ENCODE peak calls at places on chromosomes 5 and 9, in ten cellular contexts. X is progenitor cell of endocrine pancreas; L is head of caudate nucleus; G is fibroblast of lung; B is naive thymus-derived CD8-positive, alpha-beta T cell; U is osteocyte; S is KBM-7; J is NCI-H1417 treated with DMSO at 0.1 percent for 48 hours; H is stimulated activated CD8-positive, alpha-beta memory T cell treated with anti-CD3 and anti-CD28 coated beads, Interleukin-2, amount 100 ng/mL, for 48 hours; W is IMR-90. T is an unnamed sample.

GRCh38 chr9:120152295-120152694 is 427.7 kb downstream of the CDK5RAP2 start:
- DNase-seq in G (peak; percentile 7), X (no peak), J (peak; percentile 1), W (no peak), S (no peak), U (no peak), B (no peak), H (no peak), L (no peak), T (no peak)

GRCh38 chr5:29672678-29673077 is 1520.8 kb upstream of the CDH6 start:
- DNase-seq in B (no peak), X (no peak), H (no peak), J (no peak), W (no peak), G (no peak), S (no peak), L (no peak), U (no peak), T (no peak)

GRCh38 chr5:140148508-140148907 is 22.8 kb downstream of the IGIP start:
- DNase-seq in L (peak; percentile 23), W (no peak), U (no peak), H (no peak), B (no peak), X (no peak), J (no peak), S (no peak), G (no peak), T (no peak)

GRCh38 chr5:74953961-74954720 is 88.0 kb upstream of the FAM169A start:
- DNase-seq in B (no peak), X (no peak), J (no peak), H (no peak), L (no peak), W (peak; percentile 77), G (peak; percentile 77), U (no peak), S (no peak), T (peak; percentile 77)

GRCh38 chr5:88692979-88693932 is 189.7 kb downstream of the MEF2C start:
- DNase-seq in L (no peak), J (no peak), B (no peak), W (no peak), H (no peak), U (no peak), X (no peak), S (no peak), G (no peak), T (no peak)

GRCh38 chr5:65127181-65127901 is 354.4 kb downstream of the ADAMTS6 start:
- DNase-seq in J (no peak), H (no peak), B (no peak), U (no peak), G (peak; percentile 88), X (no peak), L (no peak), S (no peak), W (peak; percentile 93), T (peak; percentile 34)

GRCh38 chr5:56414056-56414455 is 180.9 kb upstream of the ANKRD55 start:
- DNase-seq in L (no peak), S (peak; percentile 59), B (no peak), J (no peak), W (no peak), G (no peak), X (no peak), U (no peak), H (no peak), T (no peak)

GRCh38 chr9:129567329-129567728 is 53.6 kb downstream of the C9orf50 start:
- DNase-seq in W (no peak), J (no peak), H (no peak), U (no peak), X (no peak), S (no peak), B (no peak), L (no peak), G (no peak), T (no peak)

GRCh38 chr5:53364098-53364497 is 116.3 kb upstream of the FST start:
- DNase-seq in W (peak; percentile 38), B (no peak), X (no peak), G (peak; percentile 16), S (peak; percentile 13), U (no peak), J (no peak), L (no peak), H (no peak), T (no peak)